ENCODE peak calls at places on chromosomes 3 and 15, in nine cellular contexts. One of them, this sample, is unnamed.

GRCh38 chr3:11757441-11757875 is 89.2 kb downstream of the TAMM41 start:
- DNase-seq in bronchial epithelial cell: no peak
- DNase-seq in ovary: no peak
- DNase-seq in kidney epithelial cell: no peak
- DNase-seq in IMR-90: peak
- DNase-seq in endothelial cell of umbilical vein: no peak
- DNase-seq in ascending aorta: no peak
- DNase-seq in mucosa of descending colon: no peak
- DNase-seq in left ventricle myocardium inferior: no peak
- DNase-seq in this sample: no peak

GRCh38 chr15:79051941-79052731 is 38.4 kb downstream of the RASGRF1 start:
- DNase-seq in bronchial epithelial cell: no peak
- DNase-seq in ovary: no peak
- DNase-seq in kidney epithelial cell: no peak
- DNase-seq in IMR-90: no peak
- DNase-seq in endothelial cell of umbilical vein: no peak
- DNase-seq in ascending aorta: no peak
- DNase-seq in mucosa of descending colon: no peak
- DNase-seq in left ventricle myocardium inferior: no peak
- DNase-seq in this sample: no peak

GRCh38 chr3:8879347-8879944 is 83.8 kb downstream of the RAD18 start:
- DNase-seq in bronchial epithelial cell: no peak
- DNase-seq in ovary: no peak
- DNase-seq in kidney epithelial cell: no peak
- DNase-seq in IMR-90: no peak
- DNase-seq in endothelial cell of umbilical vein: no peak
- DNase-seq in ascending aorta: no peak
- DNase-seq in mucosa of descending colon: no peak
- DNase-seq in left ventricle myocardium inferior: no peak
- DNase-seq in this sample: no peak

GRCh38 chr15:39315200-39315599 is 265.7 kb upstream of the THBS1 start:
- DNase-seq in bronchial epithelial cell: no peak
- DNase-seq in ovary: no peak
- DNase-seq in kidney epithelial cell: no peak
- DNase-seq in IMR-90: no peak
- DNase-seq in endothelial cell of umbilical vein: no peak
- DNase-seq in ascending aorta: no peak
- DNase-seq in mucosa of descending colon: no peak
- DNase-seq in left ventricle myocardium inferior: no peak
- DNase-seq in this sample: no peak

GRCh38 chr15:65790692-65791334 is 1.3 kb downstream of the DENND4A start:
- DNase-seq in bronchial epithelial cell: peak
- DNase-seq in ovary: no peak
- DNase-seq in kidney epithelial cell: no peak
- DNase-seq in IMR-90: peak
- DNase-seq in endothelial cell of umbilical vein: peak
- DNase-seq in ascending aorta: no peak
- DNase-seq in mucosa of descending colon: no peak
- DNase-seq in left ventricle myocardium inferior: no peak
- DNase-seq in this sample: no peak

GRCh38 chr15:80803580-80804525 is 24.7 kb downstream of the CEMIP start:
- DNase-seq in bronchial epithelial cell: peak
- DNase-seq in ovary: no peak
- DNase-seq in kidney epithelial cell: no peak
- DNase-seq in IMR-90: no peak
- DNase-seq in endothelial cell of umbilical vein: no peak
- DNase-seq in ascending aorta: no peak
- DNase-seq in mucosa of descending colon: no peak
- DNase-seq in left ventricle myocardium inferior: no peak
- DNase-seq in this sample: no peak

GRCh38 chr3:186013312-186013711 is 75.5 kb upstream of the TRA2B start:
- DNase-seq in bronchial epithelial cell: no peak
- DNase-seq in ovary: no peak
- DNase-seq in kidney epithelial cell: no peak
- DNase-seq in IMR-90: no peak
- DNase-seq in endothelial cell of umbilical vein: no peak
- DNase-seq in ascending aorta: no peak
- DNase-seq in mucosa of descending colon: no peak
- DNase-seq in left ventricle myocardium inferior: no peak
- DNase-seq in this sample: no peak

GRCh38 chr3:53796161-53796560 is 50.1 kb downstream of the CHDH start:
- DNase-seq in bronchial epithelial cell: peak
- DNase-seq in ovary: no peak
- DNase-seq in kidney epithelial cell: no peak
- DNase-seq in IMR-90: no peak
- DNase-seq in endothelial cell of umbilical vein: no peak
- DNase-seq in ascending aorta: no peak
- DNase-seq in mucosa of descending colon: no peak
- DNase-seq in left ventricle myocardium inferior: peak
- DNase-seq in this sample: no peak

GRCh38 chr15:56019060-56019793 is 25.8 kb upstream of the NEDD4 start:
- DNase-seq in bronchial epithelial cell: peak
- DNase-seq in ovary: no peak
- DNase-seq in kidney epithelial cell: no peak
- DNase-seq in IMR-90: peak
- DNase-seq in endothelial cell of umbilical vein: no peak
- DNase-seq in ascending aorta: no peak
- DNase-seq in mucosa of descending colon: no peak
- DNase-seq in left ventricle myocardium inferior: no peak
- DNase-seq in this sample: no peak

GRCh38 chr3:132593950-132594328 is 3.1 kb upstream of the ACKR4 start:
- DNase-seq in bronchial epithelial cell: peak
- DNase-seq in ovary: no peak
- DNase-seq in kidney epithelial cell: peak
- DNase-seq in IMR-90: peak
- DNase-seq in endothelial cell of umbilical vein: peak
- DNase-seq in ascending aorta: no peak
- DNase-seq in mucosa of descending colon: no peak
- DNase-seq in left ventricle myocardium inferior: no peak
- DNase-seq in this sample: no peak

GRCh38 chr3:187955076-187955952 is 198.6 kb upstream of the LPP start:
- DNase-seq in bronchial epithelial cell: peak
- DNase-seq in ovary: no peak
- DNase-seq in kidney epithelial cell: peak
- DNase-seq in IMR-90: peak
- DNase-seq in endothelial cell of umbilical vein: peak
- DNase-seq in ascending aorta: no peak
- DNase-seq in mucosa of descending colon: no peak
- DNase-seq in left ventricle myocardium inferior: no peak
- DNase-seq in this sample: no peak

DNA sequence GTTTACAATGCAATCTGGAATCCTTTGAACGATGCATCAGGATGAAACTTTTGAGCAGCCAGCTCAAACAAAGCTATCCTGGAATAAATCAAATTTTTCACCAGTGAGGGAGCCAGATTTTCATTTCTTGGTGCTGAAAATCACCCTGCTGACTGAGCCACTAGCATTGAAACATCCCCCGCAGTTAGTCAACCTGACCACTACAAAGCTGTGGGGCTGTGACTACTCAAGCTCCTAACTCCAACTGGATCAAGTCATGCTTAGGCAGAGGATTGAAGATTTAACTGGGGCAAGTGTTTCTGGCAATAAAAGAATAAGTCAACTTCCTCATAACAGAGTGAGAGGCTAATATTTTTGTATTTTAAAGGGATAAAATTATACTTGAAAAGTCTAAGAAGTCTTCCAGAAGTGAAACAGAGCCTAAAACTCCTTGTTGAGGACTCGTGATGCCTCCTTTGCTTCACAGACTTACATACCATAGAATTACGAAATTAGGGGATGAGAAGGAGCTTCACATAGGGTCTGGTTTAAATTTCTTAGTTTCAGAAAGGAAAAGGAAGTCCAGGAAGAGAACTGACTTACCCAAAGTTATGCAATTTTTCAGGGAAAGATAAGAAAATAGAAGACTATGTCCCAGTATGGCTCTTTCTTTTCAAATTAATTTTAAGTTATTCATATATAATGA is 177.8 kb downstream of the SERPINI1 start:
- DNase-seq in bronchial epithelial cell: peak
- DNase-seq in ovary: no peak
- DNase-seq in kidney epithelial cell: no peak
- DNase-seq in IMR-90: peak
- DNase-seq in endothelial cell of umbilical vein: no peak
- DNase-seq in ascending aorta: no peak
- DNase-seq in mucosa of descending colon: no peak
- DNase-seq in left ventricle myocardium inferior: no peak
- DNase-seq in this sample: peak
- TF ChIP-seq CTCF in bronchial epithelial cell: no peak
- TF ChIP-seq CTCF in ovary: no peak
- TF ChIP-seq CTCF in kidney epithelial cell: no peak
- TF ChIP-seq CTCF in IMR-90: no peak
- TF ChIP-seq CTCF in endothelial cell of umbilical vein: no peak
- TF ChIP-seq CTCF in ascending aorta: no peak
- TF ChIP-seq CTCF in mucosa of descending colon: no peak
- TF ChIP-seq CTCF in left ventricle myocardium inferior: no peak
- TF ChIP-seq CTCF in this sample: peak

GRCh38 chr15:90596943-90597342 is 67.2 kb downstream of the CRTC3 start:
- DNase-seq in bronchial epithelial cell: no peak
- DNase-seq in ovary: no peak
- DNase-seq in kidney epithelial cell: no peak
- DNase-seq in IMR-90: no peak
- DNase-seq in endothelial cell of umbilical vein: no peak
- DNase-seq in ascending aorta: no peak
- DNase-seq in mucosa of descending colon: no peak
- DNase-seq in left ventricle myocardium inferior: no peak
- DNase-seq in this sample: no peak

GRCh38 chr15:90597477-90598052 is 67.8 kb downstream of the CRTC3 start:
- DNase-seq in bronchial epithelial cell: no peak
- DNase-seq in ovary: no peak
- DNase-seq in kidney epithelial cell: no peak
- DNase-seq in IMR-90: no peak
- DNase-seq in endothelial cell of umbilical vein: no peak
- DNase-seq in ascending aorta: no peak
- DNase-seq in mucosa of descending colon: no peak
- DNase-seq in left ventricle myocardium inferior: no peak
- DNase-seq in this sample: no peak

GRCh38 chr15:90599116-90599515 is 69.4 kb downstream of the CRTC3 start:
- DNase-seq in bronchial epithelial cell: no peak
- DNase-seq in ovary: no peak
- DNase-seq in kidney epithelial cell: no peak
- DNase-seq in IMR-90: no peak
- DNase-seq in endothelial cell of umbilical vein: no peak
- DNase-seq in ascending aorta: no peak
- DNase-seq in mucosa of descending colon: no peak
- DNase-seq in left ventricle myocardium inferior: no peak
- DNase-seq in this sample: no peak

GRCh38 chr15:90598679-90599078 is 69.0 kb downstream of the CRTC3 start:
- DNase-seq in bronchial epithelial cell: no peak
- DNase-seq in ovary: no peak
- DNase-seq in kidney epithelial cell: no peak
- DNase-seq in IMR-90: no peak
- DNase-seq in endothelial cell of umbilical vein: no peak
- DNase-seq in ascending aorta: no peak
- DNase-seq in mucosa of descending colon: no peak
- DNase-seq in left ventricle myocardium inferior: no peak
- DNase-seq in this sample: no peak

DNA sequence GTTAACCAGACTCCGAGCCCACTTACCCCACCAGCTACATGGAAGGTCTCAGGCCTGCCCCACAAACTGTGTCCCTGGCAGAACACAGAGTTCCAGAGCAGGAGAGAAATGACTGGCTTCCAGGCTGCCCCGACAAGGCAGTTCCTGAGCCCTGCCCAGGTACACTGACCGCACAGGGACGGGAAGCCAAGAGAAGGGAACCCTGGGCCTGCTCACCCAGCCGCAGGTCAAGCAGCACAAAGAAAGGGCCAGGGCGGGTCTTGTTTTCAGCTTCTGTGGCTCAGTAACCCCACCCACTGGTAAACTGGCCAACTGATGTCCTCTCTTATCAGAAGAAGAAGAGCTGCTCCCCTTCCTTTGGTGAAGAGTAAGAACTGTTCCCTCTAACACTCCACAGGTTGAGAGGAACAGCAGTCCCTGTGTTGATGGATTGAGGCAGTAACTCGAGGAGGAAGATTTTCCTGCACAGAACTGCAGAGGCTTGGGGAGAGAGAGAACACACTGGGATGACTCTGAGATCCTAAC is 68.4 kb downstream of the CRTC3 start:
- DNase-seq in bronchial epithelial cell: no peak
- DNase-seq in ovary: peak
- DNase-seq in kidney epithelial cell: no peak
- DNase-seq in IMR-90: no peak
- DNase-seq in endothelial cell of umbilical vein: peak
- DNase-seq in ascending aorta: no peak
- DNase-seq in mucosa of descending colon: peak
- DNase-seq in left ventricle myocardium inferior: peak
- DNase-seq in this sample: peak
- TF ChIP-seq CTCF in bronchial epithelial cell: no peak
- TF ChIP-seq CTCF in ovary: no peak
- TF ChIP-seq CTCF in kidney epithelial cell: no peak
- TF ChIP-seq CTCF in IMR-90: peak
- TF ChIP-seq CTCF in endothelial cell of umbilical vein: no peak
- TF ChIP-seq CTCF in ascending aorta: no peak
- TF ChIP-seq CTCF in mucosa of descending colon: no peak
- TF ChIP-seq CTCF in left ventricle myocardium inferior: peak
- TF ChIP-seq CTCF in this sample: peak

GRCh38 chr3:13338996-13339395 is 81.1 kb downstream of the NUP210 start:
- DNase-seq in bronchial epithelial cell: no peak
- DNase-seq in ovary: no peak
- DNase-seq in kidney epithelial cell: no peak
- DNase-seq in IMR-90: no peak
- DNase-seq in endothelial cell of umbilical vein: no peak
- DNase-seq in ascending aorta: no peak
- DNase-seq in mucosa of descending colon: no peak
- DNase-seq in left ventricle myocardium inferior: no peak
- DNase-seq in this sample: no peak
- TF ChIP-seq CTCF in bronchial epithelial cell: no peak
- TF ChIP-seq CTCF in ovary: no peak
- TF ChIP-seq CTCF in kidney epithelial cell: no peak
- TF ChIP-seq CTCF in IMR-90: no peak
- TF ChIP-seq CTCF in endothelial cell of umbilical vein: no peak
- TF ChIP-seq CTCF in ascending aorta: no peak
- TF ChIP-seq CTCF in mucosa of descending colon: no peak
- TF ChIP-seq CTCF in left ventricle myocardium inferior: no peak
- TF ChIP-seq CTCF in this sample: no peak

GRCh38 chr15:25058080-25058785 is 103.4 kb downstream of the SNRPN start:
- DNase-seq in bronchial epithelial cell: no peak
- DNase-seq in ovary: peak
- DNase-seq in kidney epithelial cell: no peak
- DNase-seq in IMR-90: no peak
- DNase-seq in endothelial cell of umbilical vein: no peak
- DNase-seq in ascending aorta: no peak
- DNase-seq in mucosa of descending colon: no peak
- DNase-seq in left ventricle myocardium inferior: no peak
- DNase-seq in this sample: peak

GRCh38 chr15:25057574-25057973 is 102.8 kb downstream of the SNRPN start:
- DNase-seq in bronchial epithelial cell: no peak
- DNase-seq in ovary: no peak
- DNase-seq in kidney epithelial cell: no peak
- DNase-seq in IMR-90: no peak
- DNase-seq in endothelial cell of umbilical vein: no peak
- DNase-seq in ascending aorta: no peak
- DNase-seq in mucosa of descending colon: no peak
- DNase-seq in left ventricle myocardium inferior: no peak
- DNase-seq in this sample: peak

GRCh38 chr15:25055356-25056068 is 100.7 kb downstream of the SNRPN start:
- DNase-seq in bronchial epithelial cell: no peak
- DNase-seq in ovary: no peak
- DNase-seq in kidney epithelial cell: no peak
- DNase-seq in IMR-90: no peak
- DNase-seq in endothelial cell of umbilical vein: no peak
- DNase-seq in ascending aorta: no peak
- DNase-seq in mucosa of descending colon: no peak
- DNase-seq in left ventricle myocardium inferior: no peak
- DNase-seq in this sample: no peak

GRCh38 chr15:25054943-25055342 is 100.2 kb downstream of the SNRPN start:
- DNase-seq in bronchial epithelial cell: no peak
- DNase-seq in ovary: no peak
- DNase-seq in kidney epithelial cell: no peak
- DNase-seq in IMR-90: no peak
- DNase-seq in endothelial cell of umbilical vein: no peak
- DNase-seq in ascending aorta: no peak
- DNase-seq in mucosa of descending colon: peak
- DNase-seq in left ventricle myocardium inferior: no peak
- DNase-seq in this sample: no peak

GRCh38 chr15:25056484-25057429 is 102.0 kb downstream of the SNRPN start:
- DNase-seq in bronchial epithelial cell: no peak
- DNase-seq in ovary: peak
- DNase-seq in kidney epithelial cell: no peak
- DNase-seq in IMR-90: no peak
- DNase-seq in endothelial cell of umbilical vein: no peak
- DNase-seq in ascending aorta: no peak
- DNase-seq in mucosa of descending colon: peak
- DNase-seq in left ventricle myocardium inferior: no peak
- DNase-seq in this sample: no peak
- TF ChIP-seq CTCF in bronchial epithelial cell: peak
- TF ChIP-seq CTCF in ovary: no peak
- TF ChIP-seq CTCF in kidney epithelial cell: no peak
- TF ChIP-seq CTCF in IMR-90: no peak
- TF ChIP-seq CTCF in endothelial cell of umbilical vein: no peak
- TF ChIP-seq CTCF in ascending aorta: no peak
- TF ChIP-seq CTCF in mucosa of descending colon: no peak
- TF ChIP-seq CTCF in left ventricle myocardium inferior: no peak
- TF ChIP-seq CTCF in this sample: no peak

This sample was measured in lower lobe of right lung.